ENCODE peak calls at places on chromosomes 16 and 17, in eight cellular contexts. Z is body of pancreas, K is T-cell, L is A673, W is aorta, M is head of caudate nucleus, I is cardiac fibroblast, J is AG09319. V is an unnamed sample.

GRCh38 chr16:781346-782010 is 6.7 kb downstream of the RPUSD1 start:
- DNase-seq in Z (no peak), K (no peak), L (no peak), W (no peak), M (no peak), I (no peak), J (no peak), V (no peak)

GRCh38 chr16:73778872-73779271 is 517.7 kb upstream of the PSMD7 start:
- DNase-seq in Z (no peak), K (no peak), L (no peak), W (no peak), M (no peak), I (no peak), J (no peak), V (no peak)

GRCh38 chr17:82371333-82372062 is at the start of gene UTS2R:
- DNase-seq in Z (no peak), K (no peak), L (no peak), W (no peak), M (no peak), I (no peak), J (no peak), V (no peak)

GRCh38 chr16:65816556-65816955 is 549.9 kb upstream of the CDH5 start:
- DNase-seq in Z (no peak), K (no peak), L (no peak), W (no peak), M (no peak), I (no peak), J (no peak), V (peak)

GRCh38 chr16:15653227-15653626 is 3.2 kb downstream of the NDE1 start:
- DNase-seq in Z (no peak), K (no peak), L (no peak), W (no peak), M (no peak), I (peak), J (peak), V (peak)

GRCh38 chr17:43399839-43400328 is 1.1 kb downstream of the ARL4D start:
- DNase-seq in Z (no peak), K (no peak), L (no peak), W (peak), M (no peak), I (no peak), J (no peak), V (no peak)

GRCh38 chr17:12664894-12665262 is 812 bp upstream of the MYOCD start:
- DNase-seq in Z (no peak), K (no peak), L (no peak), W (no peak), M (no peak), I (no peak), J (no peak), V (no peak)

GRCh38 chr17:77386502-77387192 is 245.9 kb downstream of the SEC14L1 start:
- DNase-seq in Z (no peak), K (no peak), L (no peak), W (no peak), M (no peak), I (no peak), J (no peak), V (no peak)

GRCh38 chr17:34842235-34842634 is 119.0 kb downstream of the CCT6B start:
- DNase-seq in Z (no peak), K (no peak), L (no peak), W (no peak), M (no peak), I (no peak), J (no peak), V (no peak)

V was measured in choroid plexus epithelial cell.